ENCODE peak calls at places on chromosomes 12 and 14, in five cellular contexts. One of them, this sample, is unnamed. For H3K27me3, the result is how much of the 10 kb centered on the place peaks cover.

GRCh38 chr14:89672636-89673279 is 255.7 kb upstream of the FOXN3 start:
- DNase-seq in mesenchymal stem cell: peak
- DNase-seq in neuronal stem cell: no peak
- DNase-seq in H1: no peak
- DNase-seq in H9: no peak
- DNase-seq in this sample: no peak

GRCh38 chr12:89073027-89073398 is 279.3 kb downstream of the DUSP6 start:
- DNase-seq in mesenchymal stem cell: peak
- DNase-seq in H1: no peak
- DNase-seq in neuronal stem cell: no peak
- DNase-seq in H9: no peak
- DNase-seq in this sample: peak

GRCh38 chr12:49548822-49549648 is 10.2 kb downstream of the KCNH3 start:
- DNase-seq in neuronal stem cell: peak
- DNase-seq in H9: peak
- DNase-seq in mesenchymal stem cell: peak
- DNase-seq in H1: no peak
- DNase-seq in this sample: no peak

GRCh38 chr12:29726321-29726692 is 57.4 kb downstream of the TMTC1 start:
- DNase-seq in neuronal stem cell: no peak
- DNase-seq in H9: no peak
- DNase-seq in H1: no peak
- DNase-seq in mesenchymal stem cell: peak
- DNase-seq in this sample: peak

GRCh38 chr12:3216726-3217682 is 139.8 kb downstream of the TSPAN9 start:
- DNase-seq in mesenchymal stem cell: peak
- DNase-seq in H9: no peak
- DNase-seq in neuronal stem cell: no peak
- DNase-seq in H1: no peak
- DNase-seq in this sample: peak

GRCh38 chr14:105250986-105251385 is 2.7 kb downstream of the BTBD6 start:
- DNase-seq in H9: no peak
- DNase-seq in mesenchymal stem cell: no peak
- DNase-seq in H1: no peak
- DNase-seq in neuronal stem cell: no peak
- DNase-seq in this sample: no peak

GRCh38 chr12:66965613-66966012 is 286.7 kb upstream of the GRIP1 start:
- DNase-seq in H1: no peak
- DNase-seq in neuronal stem cell: no peak
- DNase-seq in mesenchymal stem cell: no peak
- DNase-seq in H9: no peak
- DNase-seq in this sample: no peak

GRCh38 chr12:25959069-25959961 is 833 bp downstream of the RASSF8 start:
- DNase-seq in H9: peak
- DNase-seq in mesenchymal stem cell: peak
- DNase-seq in neuronal stem cell: no peak
- DNase-seq in H1: no peak
- DNase-seq in this sample: peak

GRCh38 chr12:108583971-108584370 is 13.9 kb downstream of the TMEM119 start:
- DNase-seq in neuronal stem cell: no peak
- DNase-seq in mesenchymal stem cell: no peak
- DNase-seq in H1: no peak
- DNase-seq in H9: no peak
- DNase-seq in this sample: no peak

GRCh38 chr12:120741476-120742206 is 16.0 kb downstream of the ACADS start:
- DNase-seq in mesenchymal stem cell: no peak
- DNase-seq in H9: no peak
- DNase-seq in neuronal stem cell: no peak
- DNase-seq in H1: no peak
- DNase-seq in this sample: no peak

GRCh38 chr14:66624319-66624937 is 116.5 kb downstream of the GPHN start:
- DNase-seq in neuronal stem cell: peak
- DNase-seq in H9: peak
- DNase-seq in H1: peak
- DNase-seq in mesenchymal stem cell: peak
- DNase-seq in this sample: peak

GRCh38 chr14:68424443-68425172 is 368.3 kb downstream of the ZFP36L1 start:
- DNase-seq in neuronal stem cell: no peak
- DNase-seq in mesenchymal stem cell: no peak
- DNase-seq in H9: no peak
- DNase-seq in H1: no peak
- DNase-seq in this sample: no peak

GRCh38 chr14:68423686-68424085 is 369.2 kb downstream of the ZFP36L1 start:
- DNase-seq in neuronal stem cell: no peak
- DNase-seq in H1: no peak
- DNase-seq in H9: no peak
- DNase-seq in mesenchymal stem cell: no peak
- DNase-seq in this sample: no peak

GRCh38 chr14:68421116-68421515 is 371.8 kb downstream of the ZFP36L1 start:
- DNase-seq in neuronal stem cell: no peak
- DNase-seq in H9: no peak
- DNase-seq in H1: no peak
- DNase-seq in mesenchymal stem cell: no peak
- DNase-seq in this sample: no peak

GRCh38 chr14:68427550-68427890 is 365.3 kb downstream of the ZFP36L1 start:
- DNase-seq in H9: no peak
- DNase-seq in H1: no peak
- DNase-seq in mesenchymal stem cell: no peak
- DNase-seq in neuronal stem cell: no peak
- DNase-seq in this sample: no peak

DNA sequence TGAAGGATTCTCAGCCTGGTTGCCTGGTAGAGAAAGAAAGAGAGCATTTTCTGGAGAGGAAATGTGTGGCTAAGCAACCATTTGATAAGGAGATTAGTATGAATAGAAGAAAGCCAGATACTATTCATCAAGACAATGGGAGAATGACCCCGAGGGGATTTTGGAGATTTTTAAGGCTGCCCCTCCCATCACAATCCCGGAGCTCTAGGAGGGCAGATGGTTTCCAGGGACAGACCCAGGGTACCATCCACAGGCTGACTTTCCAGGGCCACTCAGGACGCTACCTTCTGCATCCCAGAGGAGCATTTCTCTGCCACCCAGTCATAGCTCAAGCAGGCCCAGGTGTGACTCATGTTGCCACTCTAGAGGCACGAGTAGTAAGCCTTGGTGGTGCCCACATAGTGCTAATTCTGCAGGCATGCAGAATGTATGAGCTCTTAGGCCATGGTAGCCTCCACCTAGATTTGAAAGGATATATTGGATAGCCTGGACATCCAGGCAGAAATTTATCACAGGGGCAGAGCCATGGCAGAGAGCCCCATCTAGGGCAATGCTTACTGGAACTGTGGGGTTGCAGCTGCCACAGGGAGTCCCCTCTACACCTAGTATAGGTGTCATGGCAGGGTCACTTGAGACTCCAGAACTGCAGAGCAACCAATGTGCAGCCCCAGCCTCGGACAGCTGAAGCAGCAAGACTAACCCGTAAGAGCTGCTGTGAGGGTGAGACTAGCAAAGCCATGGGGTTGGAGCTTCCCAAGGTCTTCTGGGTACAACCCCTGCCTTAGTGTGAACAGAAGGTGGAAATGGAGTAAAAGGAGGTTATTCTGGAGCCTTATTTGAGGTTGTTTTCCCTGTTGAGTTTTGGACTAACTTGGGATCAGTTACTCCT is 366.0 kb downstream of the ZFP36L1 start:
- DNase-seq in H9: no peak
- DNase-seq in mesenchymal stem cell: no peak
- DNase-seq in H1: no peak
- DNase-seq in neuronal stem cell: no peak
- DNase-seq in this sample: no peak
- H3K23ac ChIP-seq in H9: no peak
- H3K23ac ChIP-seq in mesenchymal stem cell: no peak
- H3K23ac ChIP-seq in H1: no peak
- H3K23ac ChIP-seq in neuronal stem cell: no peak
- H3K23ac ChIP-seq in this sample: no peak

DNA sequence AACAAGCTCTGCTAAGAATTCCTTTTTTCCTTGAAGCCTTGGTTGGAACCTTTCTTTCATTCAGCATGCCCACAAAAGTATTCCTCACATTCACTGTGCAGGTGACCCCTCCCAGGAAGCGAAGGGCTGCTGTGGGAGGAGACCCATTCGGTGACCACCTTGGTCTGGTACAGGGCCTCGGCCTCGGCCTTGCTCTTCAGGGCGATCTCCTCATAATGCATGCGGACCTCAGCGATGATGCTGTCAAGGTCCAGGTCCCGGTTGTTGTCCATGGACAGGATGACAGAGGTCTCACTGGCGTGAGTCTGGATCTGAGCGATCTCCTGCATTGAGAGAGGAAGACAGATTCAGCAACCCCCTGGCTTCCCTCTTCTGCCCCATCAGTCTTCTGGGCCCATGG is 3.1 kb downstream of the KRT74 start:
- DNase-seq in H1: no peak
- DNase-seq in mesenchymal stem cell: no peak
- DNase-seq in H9: no peak
- DNase-seq in neuronal stem cell: no peak
- DNase-seq in this sample: no peak
- H3K27me3 ChIP-seq in H1: under half
- H3K27me3 ChIP-seq in mesenchymal stem cell: under half
- H3K27me3 ChIP-seq in H9: under half
- H3K27me3 ChIP-seq in neuronal stem cell: under half
- H3K27me3 ChIP-seq in this sample: half or more

GRCh38 chr14:71731096-71731495 is 201.1 kb upstream of the RGS6 start:
- DNase-seq in neuronal stem cell: no peak
- DNase-seq in mesenchymal stem cell: no peak
- DNase-seq in H1: no peak
- DNase-seq in H9: no peak
- DNase-seq in this sample: no peak

GRCh38 chr14:71729581-71729980 is 202.6 kb upstream of the RGS6 start:
- DNase-seq in neuronal stem cell: no peak
- DNase-seq in H1: no peak
- DNase-seq in H9: no peak
- DNase-seq in mesenchymal stem cell: no peak
- DNase-seq in this sample: no peak

GRCh38 chr14:71730471-71730870 is 201.8 kb upstream of the RGS6 start:
- DNase-seq in H1: no peak
- DNase-seq in H9: no peak
- DNase-seq in mesenchymal stem cell: no peak
- DNase-seq in neuronal stem cell: no peak
- DNase-seq in this sample: no peak

GRCh38 chr14:71734076-71734475 is 198.2 kb upstream of the RGS6 start:
- DNase-seq in H1: no peak
- DNase-seq in mesenchymal stem cell: no peak
- DNase-seq in H9: no peak
- DNase-seq in neuronal stem cell: no peak
- DNase-seq in this sample: no peak

DNA sequence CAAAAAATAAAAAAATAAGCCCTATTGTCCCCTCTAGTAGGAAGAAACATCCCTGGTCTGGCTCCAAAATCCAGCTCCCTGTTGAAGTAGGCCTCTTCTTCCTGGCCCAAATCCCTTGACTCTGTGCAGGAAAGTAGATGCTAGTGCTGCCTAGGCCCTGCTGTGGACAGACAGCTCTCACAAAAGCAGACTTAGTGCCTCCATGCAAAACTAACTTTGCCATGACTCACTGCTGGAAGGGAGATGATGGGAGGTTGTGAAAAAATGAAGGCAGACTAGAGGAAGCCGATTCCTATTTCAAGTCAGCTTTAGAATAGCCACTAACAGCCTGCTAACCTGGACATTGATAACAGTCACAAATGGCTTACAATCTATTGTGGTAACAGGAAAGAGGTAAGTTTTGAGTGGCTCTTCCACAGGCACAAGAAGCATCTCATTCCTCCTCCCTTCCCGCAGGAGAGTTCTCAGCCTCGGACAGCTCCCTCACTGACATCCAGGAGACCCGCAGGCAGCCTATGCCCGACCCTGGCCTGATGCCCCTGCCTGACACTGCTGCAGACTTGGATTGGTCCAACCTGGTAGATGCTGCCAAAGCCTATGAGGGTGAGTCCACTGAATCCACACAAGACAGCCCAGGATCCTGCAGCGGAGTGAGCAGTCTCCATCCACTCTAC is 198.9 kb upstream of the RGS6 start:
- DNase-seq in mesenchymal stem cell: peak
- DNase-seq in H9: no peak
- DNase-seq in H1: no peak
- DNase-seq in neuronal stem cell: no peak
- DNase-seq in this sample: peak
- H3K23ac ChIP-seq in mesenchymal stem cell: no peak
- H3K23ac ChIP-seq in H9: no peak
- H3K23ac ChIP-seq in H1: no peak
- H3K23ac ChIP-seq in neuronal stem cell: no peak
- H3K23ac ChIP-seq in this sample: peak

DNA sequence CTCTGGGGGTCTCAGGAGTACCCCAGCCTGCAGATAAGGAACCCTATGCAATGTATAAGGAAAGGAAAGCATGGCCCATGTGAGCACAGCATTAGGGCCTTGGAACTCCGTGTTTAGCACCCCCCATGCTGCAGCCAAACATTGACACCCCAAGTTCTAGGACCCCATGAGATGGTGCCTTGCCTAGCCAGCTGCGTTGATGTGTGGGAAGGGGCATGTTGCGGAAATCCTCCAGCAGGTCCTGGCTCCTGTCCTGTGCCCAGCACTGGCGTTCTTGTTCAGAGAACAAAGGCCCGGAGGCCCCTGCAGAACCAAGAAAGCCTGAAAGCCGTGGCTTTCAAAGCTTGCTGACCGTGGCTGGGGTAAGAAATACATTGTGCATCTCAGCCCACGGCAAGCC is 99.4 kb upstream of the DIO3 start:
- DNase-seq in H9: no peak
- DNase-seq in neuronal stem cell: no peak
- DNase-seq in H1: no peak
- DNase-seq in mesenchymal stem cell: no peak
- DNase-seq in this sample: no peak
- H3K27me3 ChIP-seq in H9: under half
- H3K27me3 ChIP-seq in neuronal stem cell: under half
- H3K27me3 ChIP-seq in H1: under half
- H3K27me3 ChIP-seq in mesenchymal stem cell: under half
- H3K27me3 ChIP-seq in this sample: under half

GRCh38 chr14:74140374-74140850 is 55.7 kb downstream of the LIN52 start:
- DNase-seq in neuronal stem cell: peak
- DNase-seq in H1: no peak
- DNase-seq in mesenchymal stem cell: peak
- DNase-seq in H9: no peak
- DNase-seq in this sample: no peak

GRCh38 chr14:74133833-74134481 is 49.2 kb downstream of the LIN52 start:
- DNase-seq in H1: no peak
- DNase-seq in mesenchymal stem cell: no peak
- DNase-seq in neuronal stem cell: no peak
- DNase-seq in H9: no peak
- DNase-seq in this sample: no peak

GRCh38 chr14:74135386-74135785 is 50.6 kb downstream of the LIN52 start:
- DNase-seq in mesenchymal stem cell: no peak
- DNase-seq in H9: no peak
- DNase-seq in neuronal stem cell: no peak
- DNase-seq in H1: no peak
- DNase-seq in this sample: peak

GRCh38 chr14:74134484-74134883 is 49.7 kb downstream of the LIN52 start:
- DNase-seq in neuronal stem cell: no peak
- DNase-seq in H1: no peak
- DNase-seq in H9: no peak
- DNase-seq in mesenchymal stem cell: no peak
- DNase-seq in this sample: no peak
- H3K23ac ChIP-seq in neuronal stem cell: no peak
- H3K23ac ChIP-seq in H1: no peak
- H3K23ac ChIP-seq in H9: no peak
- H3K23ac ChIP-seq in mesenchymal stem cell: no peak
- H3K23ac ChIP-seq in this sample: no peak

This sample was measured in IMR-90.